ENCODE peak calls at places on chromosomes 13 and 19, in ten cellular contexts. N is HFF-Myc, Y is cardiac fibroblast, Q is OCI-LY7, U is left ventricle myocardium inferior, T is lower lobe of right lung, F is fibroblast of pulmonary artery, C is heart right ventricle, E is colonic mucosa, W is osteoblast. L is an unnamed sample.
A peak's percentile ranks its signal among the peaks of the same experiment; 100 is the strongest.

GRCh38 chr13:21579754-21580316 is 24.1 kb downstream of the MICU2 start:
- DNase-seq in N (no peak), Y (no peak), Q (peak; percentile 41), U (no peak), T (no peak), F (no peak), C (no peak), E (no peak), W (peak; percentile 8), L (no peak)

GRCh38 chr13:33761744-33762143 is 56.2 kb upstream of the RFC3 start:
- DNase-seq in N (no peak), Y (peak; percentile 4), Q (peak; percentile 57), U (no peak), T (no peak), F (no peak), C (no peak), E (no peak), W (peak; percentile 50), L (peak; percentile 20)

GRCh38 chr19:45569619-45570421 is 14.8 kb downstream of the OPA3 start:
- DNase-seq in N (no peak), Y (peak; percentile 58), Q (peak; percentile 71), U (peak; percentile 62), T (peak; percentile 67), F (peak; percentile 46), C (peak; percentile 73), E (peak; percentile 80), W (no peak), L (no peak)

GRCh38 chr19:52533901-52534300 is 6.4 kb downstream of the ZNF808 start:
- DNase-seq in N (no peak), Y (no peak), Q (no peak), U (peak; percentile 33), T (peak; percentile 51), F (no peak), C (peak; percentile 17), E (no peak), W (no peak), L (no peak)

GRCh38 chr19:912181-913079 is 589 bp downstream of the R3HDM4 start:
- DNase-seq in N (no peak), Y (no peak), Q (no peak), U (no peak), T (no peak), F (peak; percentile 28), C (no peak), E (no peak), W (peak; percentile 93), L (no peak)

GRCh38 chr19:662207-662961 is 630 bp downstream of the RNF126 start:
- DNase-seq in N (no peak), Y (peak; percentile 41), Q (peak; percentile 82), U (no peak), T (peak; percentile 80), F (peak; percentile 28), C (no peak), E (peak; percentile 80), W (peak; percentile 96), L (no peak)

GRCh38 chr19:19661675-19662251 is 1.7 kb downstream of the ATP13A1 start:
- DNase-seq in N (no peak), Y (no peak), Q (peak; percentile 89), U (no peak), T (peak; percentile 48), F (no peak), C (no peak), E (no peak), W (peak; percentile 39), L (no peak)

GRCh38 chr19:48591021-48591420 is 15.5 kb upstream of the SPACA4 start:
- DNase-seq in N (no peak), Y (peak; percentile 23), Q (no peak), U (no peak), T (no peak), F (peak; percentile 30), C (no peak), E (no peak), W (peak; percentile 58), L (no peak)

GRCh38 chr19:3471954-3472655 is 8.2 kb downstream of the SMIM24 start:
- DNase-seq in N (no peak), Y (no peak), Q (peak; percentile 39), U (peak; percentile 44), T (no peak), F (no peak), C (peak; percentile 58), E (no peak), W (peak; percentile 94), L (no peak)

GRCh38 chr13:34044660-34045080 is 226.7 kb downstream of the RFC3 start:
- DNase-seq in N (peak; percentile 83), Y (peak; percentile 73), Q (no peak), U (no peak), T (no peak), F (peak; percentile 68), C (no peak), E (no peak), W (peak; percentile 37), L (peak; percentile 49)

GRCh38 chr13:71252191-71252704 is 614.8 kb downstream of the DACH1 start:
- DNase-seq in N (no peak), Y (peak; percentile 57), Q (no peak), U (no peak), T (no peak), F (peak; percentile 73), C (no peak), E (no peak), W (no peak), L (no peak)

GRCh38 chr19:48633148-48634035 is 3.8 kb downstream of the DBP start:
- DNase-seq in N (no peak), Y (no peak), Q (no peak), U (no peak), T (no peak), F (no peak), C (no peak), E (peak; percentile 86), W (peak; percentile 83), L (no peak)

GRCh38 chr13:109941951-109942350 is 155.6 kb upstream of the IRS2 start:
- DNase-seq in N (no peak), Y (peak; percentile 53), Q (no peak), U (no peak), T (no peak), F (peak; percentile 47), C (no peak), E (no peak), W (no peak), L (no peak)

GRCh38 chr13:27573265-27573664 is 47.1 kb downstream of the LNX2 start:
- DNase-seq in N (no peak), Y (peak; percentile 77), Q (no peak), U (no peak), T (no peak), F (peak; percentile 22), C (no peak), E (no peak), W (peak; percentile 71), L (peak; percentile 15)

GRCh38 chr13:85728831-85729230 is 70.4 kb downstream of the SLITRK6 start:
- DNase-seq in N (no peak), Y (no peak), Q (no peak), U (no peak), T (no peak), F (no peak), C (no peak), E (no peak), W (no peak), L (no peak)

GRCh38 chr19:57410748-57411671 is at the start of gene ZNF17:
- DNase-seq in N (peak; percentile 85), Y (peak; percentile 95), Q (peak; percentile 95), U (peak; percentile 94), T (peak; percentile 97), F (peak; percentile 96), C (peak; percentile 92), E (peak; percentile 96), W (peak; percentile 97), L (peak; percentile 87)

DNA sequence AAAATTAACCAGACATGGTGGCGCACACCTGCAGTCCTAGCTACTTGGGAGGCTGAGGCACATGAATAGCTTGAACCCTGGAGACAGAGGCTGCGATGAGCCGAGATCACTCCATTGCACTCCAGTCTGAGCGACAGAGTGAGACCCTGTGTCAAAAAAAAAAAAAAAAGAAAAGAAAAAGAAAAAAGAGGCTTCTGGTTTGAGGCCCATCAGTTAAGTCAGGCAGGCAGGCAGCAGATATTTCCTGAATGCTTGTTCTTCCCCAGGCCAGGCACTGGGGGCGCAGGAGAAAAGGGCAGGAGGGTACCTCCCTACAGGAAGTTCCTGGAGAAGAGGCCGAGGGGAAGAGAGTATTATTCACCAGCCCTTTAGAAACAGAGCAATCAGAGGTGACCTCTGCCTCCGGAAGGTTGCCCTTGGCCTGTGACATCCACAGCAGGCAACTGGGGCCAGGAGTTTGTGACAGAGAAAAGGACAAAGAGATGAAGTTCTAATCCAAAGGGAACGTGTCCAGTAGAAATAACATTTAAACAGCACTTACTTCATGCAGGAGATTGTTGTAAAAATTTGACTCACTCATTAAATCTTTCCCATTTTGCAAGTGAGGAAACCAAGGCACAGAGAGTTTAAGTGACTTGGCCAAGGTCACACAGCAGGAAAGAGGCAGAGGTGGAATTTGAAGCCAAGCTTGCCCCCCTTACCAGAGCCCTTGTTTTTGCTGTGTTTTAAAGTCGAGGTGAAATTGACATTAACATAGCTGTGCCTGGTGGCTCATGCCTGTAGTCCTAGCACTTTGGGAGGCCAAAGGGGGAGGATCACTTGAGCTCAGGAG is 4.3 kb upstream of the RLN3 start:
- DNase-seq in N (no peak), Y (peak; percentile 65), Q (no peak), U (peak; percentile 39), T (peak; percentile 63), F (peak; percentile 69), C (no peak), E (peak; percentile 72), W (peak; percentile 84), L (no peak)
- TF ChIP-seq CTCF in N (peak; percentile 39), Y (peak; percentile 70), Q (peak; percentile 61), U (peak; percentile 57), T (peak; percentile 54), F (peak; percentile 68), C (peak; percentile 9), E (peak; percentile 41), W (peak; percentile 54), L (peak; percentile 56)

DNA sequence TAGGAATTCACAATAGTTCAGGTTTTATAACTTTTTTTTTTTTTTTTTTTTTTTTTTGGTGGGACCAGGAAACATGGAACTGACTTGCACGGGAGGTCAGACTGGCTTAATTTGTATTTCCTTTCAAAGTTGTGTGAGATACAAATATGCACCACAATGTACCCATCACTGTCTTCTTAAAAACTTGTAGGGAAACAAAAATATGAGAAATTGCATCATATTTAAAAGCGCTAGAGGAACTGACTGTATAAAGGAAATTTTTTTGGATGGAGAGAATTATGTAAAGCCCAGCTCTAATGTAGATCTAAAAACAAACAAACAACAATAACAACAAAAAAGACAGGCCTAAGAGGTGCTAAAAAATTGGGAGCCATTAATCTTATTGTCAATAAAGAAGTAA is 246.5 kb downstream of the DCT start:
- DNase-seq in N (no peak), Y (peak; percentile 66), Q (no peak), U (no peak), T (no peak), F (peak; percentile 56), C (no peak), E (no peak), W (no peak), L (no peak)
- H3K4me3 ChIP-seq in N (no peak overlapping the region), Y (no peak overlapping the region), Q (no peak overlapping the region), U (no peak overlapping the region), T (no peak overlapping the region), F (no peak overlapping the region), C (no peak overlapping the region), E (no peak overlapping the region), W (peak overlapping the region; percentile 52), L (no peak overlapping the region)

GRCh38 chr13:103898481-103898880 is 832.3 kb upstream of the SLC10A2 start:
- DNase-seq in N (no peak), Y (no peak), Q (no peak), U (no peak), T (no peak), F (no peak), C (no peak), E (no peak), W (no peak), L (no peak)
- TF ChIP-seq CTCF in N (no peak), Y (no peak), Q (no peak), U (no peak), T (no peak), F (no peak), C (no peak), E (no peak), W (no peak), L (no peak)

GRCh38 chr19:2457394-2458037 is 757 bp upstream of the LMNB2 start:
- DNase-seq in N (no peak), Y (no peak), Q (no peak), U (no peak), T (no peak), F (no peak), C (no peak), E (no peak), W (no peak), L (no peak)
- H3K4me3 ChIP-seq in N (peak overlapping the region; percentile 38), Y (peak overlapping the region; percentile 26), Q (peak overlapping the region; percentile 54), U (peak overlapping the region; percentile 99), T (peak overlapping the region; percentile 50), F (peak overlapping the region; percentile 30), C (peak overlapping the region; percentile 91), E (peak overlapping the region; percentile 23), W (peak overlapping the region; percentile 94), L (peak overlapping the region; percentile 25)

L was measured in astrocyte of the cerebellum.